ENCODE peak calls at places on chromosomes 12 and 14, in four cellular contexts. One of them, this sample, is unnamed.

GRCh38 chr12:108633534-108634224 is at the start of gene SELPLG:
- DNase-seq in esophagus muscularis mucosa: no peak
- DNase-seq in ovary: no peak
- DNase-seq in testis: peak
- DNase-seq in this sample: peak

GRCh38 chr12:15146585-15146984 is 74.6 kb downstream of the RERG start:
- DNase-seq in ovary: no peak
- DNase-seq in testis: peak
- DNase-seq in esophagus muscularis mucosa: no peak
- DNase-seq in this sample: no peak

GRCh38 chr14:105974902-105975301 is 448.5 kb downstream of the TMEM121 start:
- DNase-seq in esophagus muscularis mucosa: no peak
- DNase-seq in ovary: no peak
- DNase-seq in testis: peak
- DNase-seq in this sample: peak

GRCh38 chr12:3681595-3681921 is 71.4 kb downstream of the CRACR2A start:
- DNase-seq in testis: no peak
- DNase-seq in ovary: no peak
- DNase-seq in esophagus muscularis mucosa: no peak
- DNase-seq in this sample: no peak

GRCh38 chr14:90132821-90133570 is 71.2 kb downstream of the KCNK13 start:
- DNase-seq in esophagus muscularis mucosa: no peak
- DNase-seq in testis: no peak
- DNase-seq in ovary: no peak
- DNase-seq in this sample: no peak

GRCh38 chr12:107207931-107208515 is 114.7 kb upstream of the CRY1 start:
- DNase-seq in ovary: no peak
- DNase-seq in testis: no peak
- DNase-seq in esophagus muscularis mucosa: no peak
- DNase-seq in this sample: no peak

GRCh38 chr12:26712892-26713291 is 120.1 kb downstream of the ITPR2 start:
- DNase-seq in esophagus muscularis mucosa: no peak
- DNase-seq in testis: no peak
- DNase-seq in ovary: no peak
- DNase-seq in this sample: no peak

GRCh38 chr12:54527631-54527929 is 21.8 kb upstream of the PDE1B start:
- DNase-seq in esophagus muscularis mucosa: no peak
- DNase-seq in ovary: no peak
- DNase-seq in testis: no peak
- DNase-seq in this sample: no peak

GRCh38 chr12:24608637-24609285 is 340.1 kb downstream of the BCAT1 start:
- DNase-seq in esophagus muscularis mucosa: no peak
- DNase-seq in ovary: no peak
- DNase-seq in testis: no peak
- DNase-seq in this sample: no peak

GRCh38 chr12:72485017-72485701 is 213.0 kb downstream of the TRHDE start:
- DNase-seq in esophagus muscularis mucosa: no peak
- DNase-seq in testis: no peak
- DNase-seq in ovary: no peak
- DNase-seq in this sample: no peak

GRCh38 chr12:180445-180844 is 33.5 kb downstream of the SLC6A12 start:
- DNase-seq in esophagus muscularis mucosa: peak
- DNase-seq in ovary: no peak
- DNase-seq in testis: no peak
- DNase-seq in this sample: peak

GRCh38 chr14:21056520-21057163 is 980 bp upstream of the RNASE8 start:
- DNase-seq in esophagus muscularis mucosa: no peak
- DNase-seq in testis: no peak
- DNase-seq in ovary: no peak
- DNase-seq in this sample: no peak

GRCh38 chr14:22796087-22796707 is 19.0 kb downstream of the SLC7A7 start:
- DNase-seq in ovary: no peak
- DNase-seq in esophagus muscularis mucosa: no peak
- DNase-seq in testis: no peak
- DNase-seq in this sample: no peak

GRCh38 chr12:102480401-102480800 is at the start of gene IGF1:
- DNase-seq in testis: peak
- DNase-seq in ovary: peak
- DNase-seq in esophagus muscularis mucosa: no peak
- DNase-seq in this sample: no peak

GRCh38 chr12:123905319-123905925 is 67.2 kb downstream of the CCDC92 start:
- DNase-seq in ovary: peak
- DNase-seq in testis: peak
- DNase-seq in esophagus muscularis mucosa: no peak
- DNase-seq in this sample: peak

GRCh38 chr12:113372371-113372770 is 14.0 kb downstream of the PLBD2 start:
- DNase-seq in ovary: no peak
- DNase-seq in esophagus muscularis mucosa: no peak
- DNase-seq in testis: no peak
- DNase-seq in this sample: no peak

GRCh38 chr14:96269359-96269710 is 13.3 kb downstream of the BDKRB1 start:
- DNase-seq in esophagus muscularis mucosa: no peak
- DNase-seq in ovary: no peak
- DNase-seq in testis: no peak
- DNase-seq in this sample: no peak

GRCh38 chr12:130433834-130434233 is 96.1 kb downstream of the PIWIL1 start:
- DNase-seq in testis: no peak
- DNase-seq in esophagus muscularis mucosa: no peak
- DNase-seq in ovary: no peak
- DNase-seq in this sample: no peak

GRCh38 chr12:15427913-15428312 is 105.6 kb downstream of the PTPRO start:
- DNase-seq in ovary: no peak
- DNase-seq in testis: no peak
- DNase-seq in esophagus muscularis mucosa: no peak
- DNase-seq in this sample: no peak

GRCh38 chr12:50055831-50056628 is 1.4 kb upstream of the ASIC1 start:
- DNase-seq in ovary: peak
- DNase-seq in esophagus muscularis mucosa: no peak
- DNase-seq in testis: peak
- DNase-seq in this sample: peak

GRCh38 chr14:75223664-75224154 is 47.3 kb upstream of the TMED10 start:
- DNase-seq in ovary: no peak
- DNase-seq in testis: peak
- DNase-seq in esophagus muscularis mucosa: no peak
- DNase-seq in this sample: no peak

GRCh38 chr12:53651718-53652117 is 24.2 kb downstream of the ATP5MC2 start:
- DNase-seq in ovary: no peak
- DNase-seq in esophagus muscularis mucosa: no peak
- DNase-seq in testis: no peak
- DNase-seq in this sample: no peak

GRCh38 chr14:29126361-29126760 is 359.8 kb downstream of the FOXG1 start:
- DNase-seq in ovary: no peak
- DNase-seq in esophagus muscularis mucosa: no peak
- DNase-seq in testis: no peak
- DNase-seq in this sample: no peak

GRCh38 chr12:123041042-123041531 is 60.6 kb downstream of the ARL6IP4 start:
- DNase-seq in ovary: no peak
- DNase-seq in testis: no peak
- DNase-seq in esophagus muscularis mucosa: no peak
- DNase-seq in this sample: no peak

GRCh38 chr14:81157431-81157830 is 63.3 kb downstream of the GTF2A1 start:
- DNase-seq in ovary: no peak
- DNase-seq in esophagus muscularis mucosa: no peak
- DNase-seq in testis: no peak
- DNase-seq in this sample: no peak

GRCh38 chr14:100224229-100224628 is 14.7 kb upstream of the YY1 start:
- DNase-seq in esophagus muscularis mucosa: no peak
- DNase-seq in ovary: no peak
- DNase-seq in testis: no peak
- DNase-seq in this sample: no peak

GRCh38 chr12:67940780-67941243 is 48.4 kb upstream of the IFNG-AS1 start:
- DNase-seq in ovary: no peak
- DNase-seq in testis: no peak
- DNase-seq in esophagus muscularis mucosa: no peak
- DNase-seq in this sample: no peak

GRCh38 chr14:92846162-92846897 is 52.2 kb downstream of the GOLGA5 start:
- DNase-seq in esophagus muscularis mucosa: no peak
- DNase-seq in ovary: no peak
- DNase-seq in testis: no peak
- DNase-seq in this sample: peak

GRCh38 chr12:61713121-61713520 is 547.1 kb upstream of the USP15 start:
- DNase-seq in testis: no peak
- DNase-seq in esophagus muscularis mucosa: no peak
- DNase-seq in ovary: no peak
- DNase-seq in this sample: no peak

GRCh38 chr14:76430475-76430980 is 54.6 kb downstream of the ESRRB start:
- DNase-seq in esophagus muscularis mucosa: no peak
- DNase-seq in ovary: no peak
- DNase-seq in testis: no peak
- DNase-seq in this sample: no peak

GRCh38 chr14:66600416-66600815 is 92.5 kb downstream of the GPHN start:
- DNase-seq in esophagus muscularis mucosa: no peak
- DNase-seq in ovary: no peak
- DNase-seq in testis: no peak
- DNase-seq in this sample: no peak

GRCh38 chr12:91704446-91704845 is 441.2 kb downstream of the BTG1 start:
- DNase-seq in esophagus muscularis mucosa: no peak
- DNase-seq in ovary: no peak
- DNase-seq in testis: no peak
- DNase-seq in this sample: no peak

GRCh38 chr12:83945871-83946270 is 966.7 kb downstream of the SLC6A15 start:
- DNase-seq in testis: no peak
- DNase-seq in ovary: no peak
- DNase-seq in esophagus muscularis mucosa: no peak
- DNase-seq in this sample: no peak

GRCh38 chr12:101671157-101671791 is 26.2 kb upstream of the CHPT1 start:
- DNase-seq in esophagus muscularis mucosa: no peak
- DNase-seq in testis: no peak
- DNase-seq in ovary: no peak
- DNase-seq in this sample: peak

GRCh38 chr12:121536929-121537813 is 43.7 kb downstream of the KDM2B start:
- DNase-seq in testis: peak
- DNase-seq in ovary: peak
- DNase-seq in esophagus muscularis mucosa: peak
- DNase-seq in this sample: peak
- TF ChIP-seq POLR2A in testis: no peak
- TF ChIP-seq POLR2A in ovary: peak
- TF ChIP-seq POLR2A in esophagus muscularis mucosa: peak
- TF ChIP-seq POLR2A in this sample: no peak

DNA sequence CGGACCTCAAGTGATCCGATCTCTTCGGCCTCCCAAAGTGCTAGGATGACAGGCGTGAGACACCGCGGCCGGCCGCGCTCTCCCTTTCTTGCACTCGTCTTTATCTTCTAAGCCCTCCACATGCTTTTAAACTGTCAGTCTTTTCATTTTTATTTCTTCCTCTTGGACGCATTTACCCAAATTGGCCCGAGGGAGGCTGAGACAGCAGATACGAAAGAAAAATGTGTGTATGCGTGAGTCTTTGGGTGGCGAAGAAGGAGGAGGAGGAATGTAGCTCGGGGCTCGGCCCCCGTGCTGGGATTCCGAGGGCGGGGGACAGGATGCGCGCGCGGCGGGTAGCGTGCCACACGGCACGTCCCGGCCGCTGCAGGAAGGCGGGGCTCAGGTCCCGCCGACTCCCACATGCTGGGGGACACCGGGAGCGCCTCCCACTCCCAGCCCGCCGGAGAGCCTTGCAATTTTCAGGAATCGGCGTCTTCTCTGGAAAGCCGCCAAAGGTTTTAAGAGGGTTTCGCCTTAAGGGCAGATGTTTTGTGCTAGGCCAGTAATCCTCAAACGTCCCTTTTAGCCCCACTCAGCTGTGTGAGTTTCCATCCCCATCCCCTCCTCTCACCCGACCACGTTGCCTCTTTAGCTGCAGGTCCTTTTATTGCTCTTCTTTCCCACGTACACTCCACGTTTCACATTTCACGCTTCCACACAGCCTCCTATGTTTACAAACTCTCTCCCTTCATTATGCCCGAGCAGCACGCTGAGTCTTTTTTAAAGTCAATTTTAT is 34.7 kb upstream of the SLC2A3 start:
- DNase-seq in testis: peak
- DNase-seq in ovary: peak
- DNase-seq in esophagus muscularis mucosa: peak
- DNase-seq in this sample: peak
- TF ChIP-seq POLR2A in testis: no peak
- TF ChIP-seq POLR2A in ovary: no peak
- TF ChIP-seq POLR2A in esophagus muscularis mucosa: peak
- TF ChIP-seq POLR2A in this sample: peak

GRCh38 chr14:50943943-50944646 is at the start of gene PYGL:
- DNase-seq in esophagus muscularis mucosa: peak
- DNase-seq in testis: peak
- DNase-seq in ovary: peak
- DNase-seq in this sample: peak
- TF ChIP-seq POLR2A in esophagus muscularis mucosa: peak
- TF ChIP-seq POLR2A in testis: no peak
- TF ChIP-seq POLR2A in ovary: peak
- TF ChIP-seq POLR2A in this sample: peak

GRCh38 chr12:13100882-13101769 is 2.3 kb downstream of the GSG1 start:
- DNase-seq in ovary: peak
- DNase-seq in testis: peak
- DNase-seq in esophagus muscularis mucosa: peak
- DNase-seq in this sample: peak
- TF ChIP-seq POLR2A in ovary: peak
- TF ChIP-seq POLR2A in testis: no peak
- TF ChIP-seq POLR2A in esophagus muscularis mucosa: no peak
- TF ChIP-seq POLR2A in this sample: peak

GRCh38 chr14:24429395-24430142 is at the start of the genes CBLN3 and KHNYN:
- DNase-seq in esophagus muscularis mucosa: peak
- DNase-seq in ovary: peak
- DNase-seq in testis: peak
- DNase-seq in this sample: peak
- TF ChIP-seq POLR2A in esophagus muscularis mucosa: peak
- TF ChIP-seq POLR2A in ovary: peak
- TF ChIP-seq POLR2A in testis: peak
- TF ChIP-seq POLR2A in this sample: peak

GRCh38 chr14:35300228-35300627 is 8.0 kb downstream of the PSMA6 start:
- DNase-seq in esophagus muscularis mucosa: no peak
- DNase-seq in ovary: no peak
- DNase-seq in testis: no peak
- DNase-seq in this sample: no peak
- TF ChIP-seq POLR2A in esophagus muscularis mucosa: no peak
- TF ChIP-seq POLR2A in ovary: no peak
- TF ChIP-seq POLR2A in testis: no peak
- TF ChIP-seq POLR2A in this sample: no peak

DNA sequence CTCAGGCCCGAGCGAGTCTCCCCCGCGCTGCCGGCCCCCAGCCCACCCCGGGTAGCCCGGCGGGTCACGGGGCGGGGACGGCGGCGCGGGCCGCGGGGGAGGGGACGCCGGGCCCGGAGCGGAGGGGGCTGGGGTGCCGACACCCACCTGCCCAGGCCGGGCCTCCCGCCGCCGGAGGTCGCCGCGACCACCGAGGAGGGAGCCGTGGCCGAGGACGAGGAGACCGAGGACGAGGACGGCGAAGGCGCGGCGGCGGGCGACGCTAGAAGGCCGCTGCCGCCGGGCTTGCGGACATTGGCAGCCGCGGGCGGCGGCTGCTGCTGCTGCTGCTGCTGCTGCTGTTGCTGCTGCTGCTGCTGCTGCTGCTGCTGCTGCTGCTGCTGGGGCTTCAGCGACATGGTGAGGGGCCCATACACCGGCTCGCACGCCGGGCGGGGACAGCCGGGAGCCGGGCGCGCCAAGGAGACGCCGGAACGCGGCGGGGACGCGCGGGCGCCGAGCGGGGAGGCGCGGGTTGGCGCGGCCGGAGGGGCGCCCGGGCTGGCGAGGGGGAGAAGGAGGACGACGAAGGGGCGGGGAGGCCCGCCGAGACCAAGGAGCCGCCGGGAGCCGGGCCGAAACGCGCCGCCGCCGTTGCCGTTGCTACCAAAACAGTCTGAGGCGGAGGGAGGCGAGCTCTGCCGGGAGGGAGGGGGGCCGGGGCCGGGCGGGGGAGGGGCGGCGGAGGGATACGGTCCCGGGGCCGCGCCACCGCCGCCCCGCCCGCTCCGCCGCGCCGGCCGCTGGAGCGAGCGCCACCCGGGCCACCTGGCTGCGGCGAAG is at the start of gene ATXN2:
- DNase-seq in ovary: peak
- DNase-seq in esophagus muscularis mucosa: no peak
- DNase-seq in testis: peak
- DNase-seq in this sample: no peak
- TF ChIP-seq POLR2A in ovary: no peak
- TF ChIP-seq POLR2A in esophagus muscularis mucosa: no peak
- TF ChIP-seq POLR2A in testis: no peak
- TF ChIP-seq POLR2A in this sample: no peak

This sample was measured in erythroblast.